ENCODE peak calls at places on chromosomes 11 and 22, in ten cellular contexts. W, B, E, L, P, K, G, R, I and T are unnamed samples.

GRCh38 chr11:6442441-6442840 is 1.7 kb upstream of the HPX start:
- DNase-seq in W (no peak), B (no peak), E (no peak), L (no peak), P (no peak), K (no peak), G (no peak), R (no peak), I (no peak), T (peak; percentile 69)

GRCh38 chr22:50607366-50608020 is 6.9 kb downstream of the MAPK8IP2 start:
- DNase-seq in W (no peak), B (no peak), E (no peak), L (peak; percentile 53), P (no peak), K (no peak), G (no peak), R (no peak), I (no peak), T (no peak)

GRCh38 chr11:92740251-92740650 is 229.2 kb upstream of the MTNR1B start:
- DNase-seq in W (peak; percentile 15), B (no peak), E (no peak), L (no peak), P (no peak), K (no peak), G (no peak), R (no peak), I (no peak), T (no peak)

GRCh38 chr11:28169816-28170215 is 61.6 kb downstream of the METTL15 start:
- DNase-seq in W (no peak), B (no peak), E (peak; percentile 71), L (no peak), P (no peak), K (no peak), G (no peak), R (no peak), I (no peak), T (no peak)

GRCh38 chr11:62132188-62132587 is 8.4 kb downstream of the INCENP start:
- DNase-seq in W (no peak), B (no peak), E (no peak), L (peak; percentile 50), P (no peak), K (no peak), G (no peak), R (no peak), I (no peak), T (no peak)

GRCh38 chr22:44331881-44332714 is 19.3 kb upstream of the SHISAL1 start:
- DNase-seq in W (peak; percentile 39), B (no peak), E (peak; percentile 33), L (no peak), P (peak; percentile 57), K (no peak), G (no peak), R (peak; percentile 37), I (no peak), T (no peak)

GRCh38 chr11:89182773-89183172 is 5.1 kb downstream of the TYR start:
- DNase-seq in W (no peak), B (no peak), E (peak; percentile 53), L (no peak), P (no peak), K (no peak), G (no peak), R (no peak), I (no peak), T (no peak)

GRCh38 chr22:46119729-46120419 is 30.5 kb upstream of the PPARA start:
- DNase-seq in W (peak; percentile 91), B (no peak), E (peak; percentile 74), L (no peak), P (peak; percentile 81), K (no peak), G (no peak), R (no peak), I (peak; percentile 32), T (no peak)

GRCh38 chr11:31757245-31757835 is 53.8 kb downstream of the PAX6 start:
- DNase-seq in W (no peak), B (no peak), E (no peak), L (no peak), P (no peak), K (no peak), G (no peak), R (no peak), I (no peak), T (no peak)

GRCh38 chr11:72333657-72334056 is 89.7 kb upstream of the PHOX2A start:
- DNase-seq in W (no peak), B (no peak), E (no peak), L (no peak), P (no peak), K (no peak), G (peak; percentile 39), R (no peak), I (no peak), T (no peak)

GRCh38 chr11:70663815-70664214 is 265.5 kb downstream of the CTTN start:
- DNase-seq in W (no peak), B (no peak), E (no peak), L (no peak), P (no peak), K (no peak), G (no peak), R (no peak), I (no peak), T (no peak)

GRCh38 chr11:113242060-113242459 is 72.3 kb upstream of the TTC12 start:
- DNase-seq in W (no peak), B (no peak), E (no peak), L (no peak), P (no peak), K (no peak), G (no peak), R (no peak), I (no peak), T (no peak)

GRCh38 chr11:59283825-59284772 is 71.4 kb upstream of the MPEG1 start:
- DNase-seq in W (peak; percentile 75), B (peak; percentile 8), E (peak; percentile 57), L (no peak), P (no peak), K (peak; percentile 29), G (peak; percentile 60), R (no peak), I (peak; percentile 38), T (peak; percentile 49)
- H3K4me3 ChIP-seq in W (no peak overlapping the region), B (peak overlapping the region; percentile 43), E (no peak overlapping the region), L (no peak overlapping the region), P (no peak overlapping the region), K (no peak overlapping the region), G (no peak overlapping the region), R (no peak overlapping the region), I (no peak overlapping the region), T (no peak overlapping the region)

GRCh38 chr11:69000831-69001245 is 12.2 kb downstream of the MRGPRF start:
- DNase-seq in W (peak; percentile 53), B (no peak), E (peak; percentile 87), L (peak; percentile 91), P (peak; percentile 75), K (peak; percentile 27), G (peak; percentile 9), R (no peak), I (no peak), T (peak; percentile 72)
- H3K4me1 ChIP-seq in W (peaks cover 14% of the 10 kb centered on the region), B (no peaks in the 10 kb centered on the region), E (peaks cover 26% of the 10 kb centered on the region), L (peaks cover 65% of the 10 kb centered on the region), P (peaks cover 20% of the 10 kb centered on the region), K (peaks cover 14% of the 10 kb centered on the region), G (no peaks in the 10 kb centered on the region), R (peaks cover 17% of the 10 kb centered on the region), I (no peaks in the 10 kb centered on the region), T (peaks cover 6% of the 10 kb centered on the region)

GRCh38 chr11:134607963-134608750 is 196.1 kb upstream of the B3GAT1 start:
- DNase-seq in W (no peak), B (no peak), E (no peak), L (no peak), P (no peak), K (no peak), G (no peak), R (no peak), I (no peak), T (no peak)

GRCh38 chr11:134609361-134610115 is 197.5 kb upstream of the B3GAT1 start:
- DNase-seq in W (no peak), B (no peak), E (no peak), L (no peak), P (no peak), K (no peak), G (no peak), R (no peak), I (no peak), T (no peak)

GRCh38 chr11:134604886-134605285 is 192.8 kb upstream of the B3GAT1 start:
- DNase-seq in W (no peak), B (no peak), E (no peak), L (no peak), P (no peak), K (no peak), G (no peak), R (no peak), I (no peak), T (no peak)

GRCh38 chr11:134610116-134610910 is 198.3 kb upstream of the B3GAT1 start:
- DNase-seq in W (no peak), B (no peak), E (no peak), L (peak; percentile 44), P (no peak), K (no peak), G (no peak), R (no peak), I (no peak), T (no peak)

DNA sequence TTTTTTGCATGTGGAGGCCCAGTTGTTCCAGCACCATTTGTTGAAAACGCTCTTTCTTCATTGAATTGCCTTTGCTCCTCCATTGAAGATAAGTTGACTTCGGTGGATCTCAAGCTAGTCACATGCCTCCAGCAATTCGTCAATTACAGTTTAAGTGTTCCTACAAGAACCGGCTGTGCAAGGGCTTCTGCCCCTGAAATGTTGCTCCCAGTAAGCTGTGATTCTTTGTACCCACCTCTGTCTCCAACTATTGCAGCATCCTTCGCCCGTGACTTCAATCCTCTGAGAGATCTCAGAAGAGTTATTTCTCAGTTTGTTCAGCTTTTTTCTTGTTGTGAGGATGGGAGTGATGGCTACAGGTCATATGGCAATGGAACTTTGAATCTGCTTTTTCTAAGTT is 194.2 kb upstream of the B3GAT1 start:
- DNase-seq in W (no peak), B (no peak), E (no peak), L (no peak), P (no peak), K (no peak), G (no peak), R (no peak), I (no peak), T (no peak)
- H3K4me3 ChIP-seq in W (no peak overlapping the region), B (no peak overlapping the region), E (no peak overlapping the region), L (no peak overlapping the region), P (no peak overlapping the region), K (no peak overlapping the region), G (no peak overlapping the region), R (no peak overlapping the region), I (no peak overlapping the region), T (no peak overlapping the region)

DNA sequence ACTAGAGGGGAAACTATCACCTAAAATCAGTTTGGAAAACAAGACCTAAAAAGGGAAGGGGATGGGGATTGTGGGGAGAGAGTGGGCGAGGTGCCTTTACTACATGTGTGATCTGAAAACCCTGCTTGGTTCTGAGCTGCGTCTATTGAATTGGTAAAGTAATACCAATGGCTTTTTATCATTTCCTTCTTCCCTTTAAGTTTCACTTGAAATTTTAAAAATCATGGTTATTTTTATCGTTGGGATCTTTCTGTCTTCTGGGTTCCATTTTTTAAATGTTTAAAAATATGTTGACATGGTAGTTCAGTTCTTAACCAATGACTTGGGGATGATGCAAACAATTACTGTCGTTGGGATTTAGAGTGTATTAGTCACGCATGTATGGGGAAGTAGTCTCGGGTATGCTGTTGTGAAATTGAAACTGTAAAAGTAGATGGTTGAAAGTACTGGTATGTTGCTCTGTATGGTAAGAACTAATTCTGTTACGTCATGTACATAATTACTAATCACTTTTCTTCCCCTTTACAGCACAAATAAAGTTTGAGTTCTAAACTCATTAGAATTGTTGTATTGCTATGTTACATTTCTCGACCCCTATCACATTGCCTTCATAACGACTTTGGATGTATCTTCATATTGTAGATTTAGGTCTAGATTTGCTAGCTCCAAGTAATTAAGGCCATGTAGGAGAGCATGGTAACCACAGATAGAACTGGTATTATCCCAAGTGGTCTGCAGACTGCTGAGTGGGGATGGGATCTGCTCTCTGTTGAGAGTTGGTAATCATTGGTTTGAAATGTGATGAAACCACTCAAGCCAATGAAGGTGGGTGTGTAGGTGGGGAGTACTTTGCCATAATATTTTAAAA is 3.6 kb downstream of the NEAT1 start:
- DNase-seq in W (peak; percentile 17), B (no peak), E (peak; percentile 89), L (no peak), P (no peak), K (peak; percentile 42), G (peak; percentile 83), R (no peak), I (no peak), T (peak; percentile 15)
- H3K4me1 ChIP-seq in W (peaks cover 27% of the 10 kb centered on the region), B (peaks cover 52% of the 10 kb centered on the region), E (no peaks in the 10 kb centered on the region), L (peaks cover 22% of the 10 kb centered on the region), P (no peaks in the 10 kb centered on the region), K (peaks cover 81% of the 10 kb centered on the region), G (no peaks in the 10 kb centered on the region), R (peaks cover 86% of the 10 kb centered on the region), I (no peaks in the 10 kb centered on the region), T (peaks cover 8% of the 10 kb centered on the region)